ENCODE peak calls at places on chromosomes 12 and 14, in ten cellular contexts. One of them, this sample, is unnamed.

GRCh38 chr12:65339161-65339560 is 60.7 kb downstream of the MSRB3 start:
- DNase-seq in fibroblast of pulmonary artery: no peak
- DNase-seq in ascending aorta: no peak
- DNase-seq in lung: no peak
- DNase-seq in fibroblast of lung: no peak
- DNase-seq in fibroblast of mammary gland: no peak
- DNase-seq in astrocyte: no peak
- DNase-seq in IMR-90: no peak
- DNase-seq in right atrium auricular region: no peak
- DNase-seq in upper lobe of left lung: no peak
- DNase-seq in this sample: no peak

GRCh38 chr14:89899917-89900680 is 54.4 kb downstream of the EFCAB11 start:
- DNase-seq in fibroblast of lung: peak
- DNase-seq in right atrium auricular region: no peak
- DNase-seq in IMR-90: peak
- DNase-seq in fibroblast of pulmonary artery: peak
- DNase-seq in astrocyte: no peak
- DNase-seq in ascending aorta: no peak
- DNase-seq in lung: no peak
- DNase-seq in fibroblast of mammary gland: peak
- DNase-seq in upper lobe of left lung: no peak
- DNase-seq in this sample: no peak

GRCh38 chr12:70709022-70709421 is 71.8 kb upstream of the PTPRB start:
- DNase-seq in fibroblast of lung: no peak
- DNase-seq in fibroblast of mammary gland: no peak
- DNase-seq in IMR-90: no peak
- DNase-seq in lung: no peak
- DNase-seq in ascending aorta: no peak
- DNase-seq in fibroblast of pulmonary artery: no peak
- DNase-seq in astrocyte: no peak
- DNase-seq in upper lobe of left lung: no peak
- DNase-seq in right atrium auricular region: no peak
- DNase-seq in this sample: no peak

GRCh38 chr12:130162267-130162666 is at the start of gene FZD10:
- DNase-seq in astrocyte: no peak
- DNase-seq in IMR-90: no peak
- DNase-seq in ascending aorta: no peak
- DNase-seq in lung: no peak
- DNase-seq in right atrium auricular region: no peak
- DNase-seq in fibroblast of mammary gland: peak
- DNase-seq in fibroblast of lung: no peak
- DNase-seq in fibroblast of pulmonary artery: no peak
- DNase-seq in upper lobe of left lung: peak
- DNase-seq in this sample: peak

GRCh38 chr14:92263681-92264080 is 59.3 kb upstream of the SLC24A4 start:
- DNase-seq in fibroblast of pulmonary artery: no peak
- DNase-seq in upper lobe of left lung: no peak
- DNase-seq in fibroblast of lung: no peak
- DNase-seq in IMR-90: no peak
- DNase-seq in fibroblast of mammary gland: no peak
- DNase-seq in ascending aorta: no peak
- DNase-seq in right atrium auricular region: no peak
- DNase-seq in astrocyte: no peak
- DNase-seq in lung: no peak
- DNase-seq in this sample: no peak

GRCh38 chr12:47757840-47758583 is 668 bp downstream of the RAPGEF3 start:
- DNase-seq in IMR-90: no peak
- DNase-seq in ascending aorta: no peak
- DNase-seq in fibroblast of pulmonary artery: no peak
- DNase-seq in right atrium auricular region: no peak
- DNase-seq in lung: no peak
- DNase-seq in fibroblast of lung: no peak
- DNase-seq in upper lobe of left lung: peak
- DNase-seq in astrocyte: no peak
- DNase-seq in fibroblast of mammary gland: no peak
- DNase-seq in this sample: peak

GRCh38 chr14:52730708-52731111 is 744 bp downstream of the STYX start:
- DNase-seq in fibroblast of lung: peak
- DNase-seq in lung: no peak
- DNase-seq in upper lobe of left lung: no peak
- DNase-seq in fibroblast of mammary gland: peak
- DNase-seq in right atrium auricular region: no peak
- DNase-seq in fibroblast of pulmonary artery: peak
- DNase-seq in ascending aorta: no peak
- DNase-seq in astrocyte: peak
- DNase-seq in IMR-90: no peak
- DNase-seq in this sample: no peak

GRCh38 chr14:75459099-75459741 is 31.4 kb downstream of the JDP2 start:
- DNase-seq in right atrium auricular region: peak
- DNase-seq in astrocyte: no peak
- DNase-seq in fibroblast of mammary gland: no peak
- DNase-seq in upper lobe of left lung: peak
- DNase-seq in ascending aorta: no peak
- DNase-seq in fibroblast of lung: no peak
- DNase-seq in fibroblast of pulmonary artery: no peak
- DNase-seq in IMR-90: no peak
- DNase-seq in lung: no peak
- DNase-seq in this sample: peak

GRCh38 chr12:26863515-26863914 is 30.5 kb upstream of the ITPR2 start:
- DNase-seq in upper lobe of left lung: no peak
- DNase-seq in right atrium auricular region: no peak
- DNase-seq in fibroblast of pulmonary artery: no peak
- DNase-seq in fibroblast of lung: peak
- DNase-seq in lung: no peak
- DNase-seq in ascending aorta: no peak
- DNase-seq in IMR-90: peak
- DNase-seq in fibroblast of mammary gland: peak
- DNase-seq in astrocyte: no peak
- DNase-seq in this sample: no peak
- TF ChIP-seq CTCF in upper lobe of left lung: no peak
- TF ChIP-seq CTCF in right atrium auricular region: no peak
- TF ChIP-seq CTCF in fibroblast of pulmonary artery: peak
- TF ChIP-seq CTCF in fibroblast of lung: peak
- TF ChIP-seq CTCF in lung: no peak
- TF ChIP-seq CTCF in ascending aorta: no peak
- TF ChIP-seq CTCF in IMR-90: peak
- TF ChIP-seq CTCF in fibroblast of mammary gland: peak
- TF ChIP-seq CTCF in astrocyte: peak
- TF ChIP-seq CTCF in this sample: no peak

GRCh38 chr12:6229823-6230222 is 29.6 kb downstream of the CD9 start:
- DNase-seq in ascending aorta: peak
- DNase-seq in lung: no peak
- DNase-seq in astrocyte: peak
- DNase-seq in right atrium auricular region: peak
- DNase-seq in fibroblast of pulmonary artery: peak
- DNase-seq in fibroblast of mammary gland: peak
- DNase-seq in upper lobe of left lung: peak
- DNase-seq in IMR-90: peak
- DNase-seq in fibroblast of lung: peak
- DNase-seq in this sample: peak

GRCh38 chr12:6226701-6227096 is 26.5 kb downstream of the CD9 start:
- DNase-seq in fibroblast of mammary gland: no peak
- DNase-seq in fibroblast of pulmonary artery: no peak
- DNase-seq in right atrium auricular region: no peak
- DNase-seq in fibroblast of lung: no peak
- DNase-seq in astrocyte: no peak
- DNase-seq in lung: no peak
- DNase-seq in ascending aorta: peak
- DNase-seq in IMR-90: no peak
- DNase-seq in upper lobe of left lung: no peak
- DNase-seq in this sample: peak

GRCh38 chr12:6229224-6229748 is 29.1 kb downstream of the CD9 start:
- DNase-seq in fibroblast of mammary gland: no peak
- DNase-seq in astrocyte: no peak
- DNase-seq in ascending aorta: no peak
- DNase-seq in IMR-90: no peak
- DNase-seq in upper lobe of left lung: peak
- DNase-seq in right atrium auricular region: no peak
- DNase-seq in fibroblast of pulmonary artery: no peak
- DNase-seq in fibroblast of lung: peak
- DNase-seq in lung: no peak
- DNase-seq in this sample: peak

GRCh38 chr12:6230321-6231110 is 30.3 kb downstream of the CD9 start:
- DNase-seq in astrocyte: peak
- DNase-seq in fibroblast of pulmonary artery: peak
- DNase-seq in fibroblast of mammary gland: no peak
- DNase-seq in ascending aorta: peak
- DNase-seq in lung: peak
- DNase-seq in IMR-90: no peak
- DNase-seq in upper lobe of left lung: peak
- DNase-seq in fibroblast of lung: peak
- DNase-seq in right atrium auricular region: no peak
- DNase-seq in this sample: peak

DNA sequence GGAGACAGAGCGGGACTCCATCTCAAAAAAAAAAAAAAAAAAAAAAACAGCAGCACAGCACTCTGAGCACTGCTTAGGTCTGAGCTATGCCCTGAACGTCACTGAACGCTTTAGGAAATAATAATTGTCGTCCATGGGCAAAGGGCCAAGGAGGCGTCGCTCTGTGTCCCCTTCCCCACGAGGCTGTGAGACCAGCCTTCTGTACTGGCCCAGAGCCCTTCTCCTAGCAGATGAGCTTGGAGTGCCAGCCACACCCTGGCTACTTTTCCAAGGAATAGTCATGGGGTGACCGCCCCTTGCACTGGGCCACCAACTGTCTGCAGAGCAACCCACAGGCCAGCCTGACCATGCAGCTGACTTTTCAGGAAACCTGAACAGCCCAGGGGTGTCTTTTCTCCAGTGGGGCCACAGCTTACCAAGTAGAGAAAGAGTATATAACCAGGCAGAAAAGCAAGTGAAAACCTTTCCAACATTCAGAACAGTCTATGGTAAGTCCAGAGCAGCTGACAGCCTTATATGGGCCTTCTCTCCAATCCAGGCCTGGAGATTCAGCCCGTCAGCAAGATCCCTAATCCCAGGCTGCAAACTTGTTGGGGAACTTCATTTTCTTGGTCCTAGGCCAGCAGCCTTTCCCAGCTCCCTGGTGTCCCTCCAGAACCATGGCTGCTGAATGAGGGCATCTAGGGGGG is 28.5 kb downstream of the CD9 start:
- DNase-seq in ascending aorta: no peak
- DNase-seq in lung: no peak
- DNase-seq in IMR-90: no peak
- DNase-seq in fibroblast of mammary gland: no peak
- DNase-seq in right atrium auricular region: no peak
- DNase-seq in fibroblast of pulmonary artery: no peak
- DNase-seq in astrocyte: no peak
- DNase-seq in fibroblast of lung: peak
- DNase-seq in upper lobe of left lung: no peak
- DNase-seq in this sample: peak
- H3K4me3 ChIP-seq in ascending aorta: no peak
- H3K4me3 ChIP-seq in lung: no peak
- H3K4me3 ChIP-seq in IMR-90: no peak
- H3K4me3 ChIP-seq in fibroblast of mammary gland: no peak
- H3K4me3 ChIP-seq in right atrium auricular region: no peak
- H3K4me3 ChIP-seq in fibroblast of pulmonary artery: no peak
- H3K4me3 ChIP-seq in astrocyte: no peak
- H3K4me3 ChIP-seq in fibroblast of lung: no peak
- H3K4me3 ChIP-seq in upper lobe of left lung: no peak
- H3K4me3 ChIP-seq in this sample: no peak

GRCh38 chr12:127496255-127496654 is 770.7 kb upstream of the TMEM132C start:
- DNase-seq in upper lobe of left lung: no peak
- DNase-seq in astrocyte: no peak
- DNase-seq in lung: no peak
- DNase-seq in IMR-90: no peak
- DNase-seq in right atrium auricular region: no peak
- DNase-seq in fibroblast of pulmonary artery: no peak
- DNase-seq in ascending aorta: no peak
- DNase-seq in fibroblast of mammary gland: no peak
- DNase-seq in fibroblast of lung: no peak
- DNase-seq in this sample: no peak
- TF ChIP-seq CTCF in upper lobe of left lung: no peak
- TF ChIP-seq CTCF in astrocyte: no peak
- TF ChIP-seq CTCF in lung: no peak
- TF ChIP-seq CTCF in IMR-90: no peak
- TF ChIP-seq CTCF in right atrium auricular region: no peak
- TF ChIP-seq CTCF in fibroblast of pulmonary artery: no peak
- TF ChIP-seq CTCF in ascending aorta: no peak
- TF ChIP-seq CTCF in fibroblast of mammary gland: no peak
- TF ChIP-seq CTCF in fibroblast of lung: no peak
- TF ChIP-seq CTCF in this sample: no peak

DNA sequence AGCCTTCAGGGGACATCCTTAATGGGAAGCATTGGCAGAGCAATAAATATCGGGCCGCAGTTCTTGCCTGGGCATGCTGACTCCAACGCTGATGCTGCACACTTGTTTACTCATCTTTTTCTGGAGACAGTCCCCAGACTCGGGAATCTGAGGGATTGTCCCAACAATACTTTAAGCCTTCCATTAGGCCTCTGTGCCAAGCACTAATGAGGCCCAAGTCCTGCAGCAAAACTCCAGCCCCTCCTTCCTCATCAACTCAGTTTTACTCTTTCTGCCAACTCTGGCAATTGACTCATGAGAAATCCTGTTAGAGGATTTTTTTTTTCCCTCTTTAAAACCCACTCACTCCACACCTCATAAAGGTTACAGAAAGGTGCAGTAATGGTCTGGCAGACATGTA is 233.4 kb upstream of the PELI2 start:
- DNase-seq in IMR-90: no peak
- DNase-seq in upper lobe of left lung: no peak
- DNase-seq in fibroblast of mammary gland: no peak
- DNase-seq in astrocyte: peak
- DNase-seq in right atrium auricular region: no peak
- DNase-seq in fibroblast of pulmonary artery: no peak
- DNase-seq in lung: no peak
- DNase-seq in ascending aorta: no peak
- DNase-seq in fibroblast of lung: no peak
- DNase-seq in this sample: no peak
- H3K4me3 ChIP-seq in IMR-90: no peak
- H3K4me3 ChIP-seq in upper lobe of left lung: no peak
- H3K4me3 ChIP-seq in fibroblast of mammary gland: no peak
- H3K4me3 ChIP-seq in astrocyte: no peak
- H3K4me3 ChIP-seq in right atrium auricular region: no peak
- H3K4me3 ChIP-seq in fibroblast of pulmonary artery: no peak
- H3K4me3 ChIP-seq in lung: no peak
- H3K4me3 ChIP-seq in ascending aorta: no peak
- H3K4me3 ChIP-seq in fibroblast of lung: no peak
- H3K4me3 ChIP-seq in this sample: no peak

GRCh38 chr12:3035815-3036702 is 41.1 kb upstream of the TSPAN9 start:
- DNase-seq in fibroblast of lung: peak
- DNase-seq in lung: no peak
- DNase-seq in right atrium auricular region: no peak
- DNase-seq in IMR-90: peak
- DNase-seq in astrocyte: no peak
- DNase-seq in fibroblast of mammary gland: peak
- DNase-seq in ascending aorta: no peak
- DNase-seq in upper lobe of left lung: no peak
- DNase-seq in fibroblast of pulmonary artery: peak
- DNase-seq in this sample: no peak
- TF ChIP-seq CTCF in fibroblast of lung: peak
- TF ChIP-seq CTCF in lung: no peak
- TF ChIP-seq CTCF in right atrium auricular region: peak
- TF ChIP-seq CTCF in IMR-90: peak
- TF ChIP-seq CTCF in astrocyte: peak
- TF ChIP-seq CTCF in fibroblast of mammary gland: peak
- TF ChIP-seq CTCF in ascending aorta: no peak
- TF ChIP-seq CTCF in upper lobe of left lung: no peak
- TF ChIP-seq CTCF in fibroblast of pulmonary artery: peak
- TF ChIP-seq CTCF in this sample: no peak

DNA sequence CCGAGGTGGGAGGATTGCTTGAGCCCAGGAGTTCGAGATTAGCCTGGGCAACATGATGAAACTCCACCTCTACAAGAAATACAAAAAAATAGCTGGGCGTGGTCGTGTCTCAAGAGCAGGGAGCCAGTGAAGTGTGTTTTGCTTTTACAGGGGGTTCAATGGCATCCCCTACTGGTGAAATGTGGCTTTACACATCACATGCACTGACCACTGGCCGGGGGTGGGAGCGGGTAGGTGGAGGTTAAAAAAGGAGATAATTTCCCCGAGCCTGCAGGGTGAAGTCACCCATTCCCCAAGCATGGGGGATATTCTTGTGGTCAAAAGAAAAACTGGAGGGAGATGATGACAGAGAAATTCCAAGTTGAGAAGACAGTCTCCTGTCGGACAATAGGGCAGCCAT is 63.6 kb upstream of the PWP1 start:
- DNase-seq in fibroblast of lung: no peak
- DNase-seq in astrocyte: peak
- DNase-seq in lung: no peak
- DNase-seq in IMR-90: peak
- DNase-seq in upper lobe of left lung: no peak
- DNase-seq in fibroblast of mammary gland: peak
- DNase-seq in right atrium auricular region: no peak
- DNase-seq in ascending aorta: no peak
- DNase-seq in fibroblast of pulmonary artery: peak
- DNase-seq in this sample: no peak
- H3K4me3 ChIP-seq in fibroblast of lung: no peak
- H3K4me3 ChIP-seq in astrocyte: no peak
- H3K4me3 ChIP-seq in lung: no peak
- H3K4me3 ChIP-seq in IMR-90: no peak
- H3K4me3 ChIP-seq in upper lobe of left lung: no peak
- H3K4me3 ChIP-seq in fibroblast of mammary gland: no peak
- H3K4me3 ChIP-seq in right atrium auricular region: no peak
- H3K4me3 ChIP-seq in ascending aorta: no peak
- H3K4me3 ChIP-seq in fibroblast of pulmonary artery: no peak
- H3K4me3 ChIP-seq in this sample: no peak